ENCODE peak calls at places on chromosomes 6 and 20, in seven cellular contexts. S is neural progenitor cell, D is GM23338, N is hepatocyte, J is SK-N-SH, Z is MM.1S, T is HCT116. I is an unnamed sample.
A peak's percentile ranks its signal among the peaks of the same experiment; 100 is the strongest.

GRCh38 chr6:8481727-8482126 is 46.4 kb upstream of the SLC35B3 start:
- DNase-seq in S (peak; percentile 36), D (peak; percentile 83), N (no peak), J (no peak), Z (peak; percentile 46), T (no peak), I (peak; percentile 38)

GRCh38 chr6:138546733-138547185 is 47.5 kb upstream of the NHSL1 start:
- DNase-seq in S (no peak), D (no peak), N (peak; percentile 6), J (no peak), Z (no peak), T (no peak), I (peak; percentile 13)

GRCh38 chr6:135780326-135780725 is 71.2 kb upstream of the PDE7B start:
- DNase-seq in S (no peak), D (no peak), N (no peak), J (no peak), Z (no peak), T (no peak), I (no peak)

GRCh38 chr6:149473080-149474052 is 11.4 kb downstream of the ZC3H12D start:
- DNase-seq in S (peak; percentile 59), D (no peak), N (no peak), J (no peak), Z (no peak), T (no peak), I (no peak)

GRCh38 chr6:72422126-72422680 is 199.7 kb upstream of the KCNQ5 start:
- DNase-seq in S (no peak), D (no peak), N (no peak), J (no peak), Z (no peak), T (no peak), I (peak; percentile 33)

GRCh38 chr20:12053348-12053747 is 135.7 kb downstream of the BTBD3 start:
- DNase-seq in S (no peak), D (peak; percentile 12), N (no peak), J (no peak), Z (peak; percentile 84), T (no peak), I (peak; percentile 69)

GRCh38 chr6:8548979-8549378 is 113.6 kb upstream of the SLC35B3 start:
- DNase-seq in S (no peak), D (no peak), N (no peak), J (no peak), Z (no peak), T (no peak), I (no peak)

GRCh38 chr6:3023663-3024483 is 24.2 kb downstream of the NQO2 start:
- DNase-seq in S (peak; percentile 52), D (peak; percentile 94), N (peak; percentile 85), J (no peak), Z (peak; percentile 89), T (peak; percentile 73), I (peak; percentile 90)

GRCh38 chr6:53803081-53803860 is 8.5 kb downstream of the LRRC1 start:
- DNase-seq in S (no peak), D (no peak), N (no peak), J (no peak), Z (no peak), T (no peak), I (no peak)

GRCh38 chr6:111129003-111129402 is 41.7 kb downstream of the SLC16A10 start:
- DNase-seq in S (no peak), D (no peak), N (no peak), J (no peak), Z (no peak), T (no peak), I (no peak)

GRCh38 chr6:136103763-136104311 is 146.3 kb downstream of the MTFR2 start:
- DNase-seq in S (peak; percentile 42), D (peak; percentile 43), N (peak; percentile 17), J (peak; percentile 48), Z (no peak), T (no peak), I (no peak)

GRCh38 chr6:24431045-24431451 is 28.3 kb downstream of the MRS2 start:
- DNase-seq in S (peak; percentile 28), D (peak; percentile 72), N (peak; percentile 61), J (peak; percentile 66), Z (peak; percentile 43), T (peak; percentile 38), I (peak; percentile 74)

GRCh38 chr6:30841644-30842504 is 42.4 kb upstream of the DDR1 start:
- DNase-seq in S (no peak), D (no peak), N (peak; percentile 52), J (no peak), Z (no peak), T (no peak), I (no peak)

GRCh38 chr6:148771212-148771601 is 24.4 kb downstream of the UST start:
- DNase-seq in S (no peak), D (no peak), N (no peak), J (no peak), Z (no peak), T (no peak), I (no peak)

GRCh38 chr20:47392015-47392720 is 35.7 kb upstream of the ZMYND8 start:
- DNase-seq in S (no peak), D (peak; percentile 16), N (no peak), J (peak; percentile 23), Z (peak; percentile 36), T (peak; percentile 81), I (peak; percentile 99)

GRCh38 chr6:128519132-128519930 is 1.1 kb downstream of the PTPRK start:
- DNase-seq in S (peak; percentile 78), D (peak; percentile 79), N (peak; percentile 81), J (peak; percentile 17), Z (peak; percentile 76), T (no peak), I (peak; percentile 57)

GRCh38 chr6:126937426-126937825 is 181.0 kb upstream of the RSPO3 start:
- DNase-seq in S (no peak), D (no peak), N (no peak), J (no peak), Z (no peak), T (no peak), I (no peak)

GRCh38 chr6:14984454-14984853 is 261.4 kb upstream of the JARID2 start:
- DNase-seq in S (no peak), D (no peak), N (peak; percentile 76), J (no peak), Z (no peak), T (no peak), I (no peak)

GRCh38 chr6:155158044-155158843 is 105.6 kb upstream of the CLDN20 start:
- DNase-seq in S (no peak), D (no peak), N (no peak), J (no peak), Z (no peak), T (no peak), I (peak; percentile 73)

GRCh38 chr6:104623052-104623690 is 236.5 kb downstream of the HACE1 start:
- DNase-seq in S (peak; percentile 51), D (peak; percentile 80), N (no peak), J (no peak), Z (no peak), T (no peak), I (peak; percentile 64)

GRCh38 chr6:132259070-132259469 is 142.2 kb downstream of the MOXD1 start:
- DNase-seq in S (peak; percentile 30), D (peak; percentile 42), N (peak; percentile 19), J (no peak), Z (peak; percentile 43), T (no peak), I (peak; percentile 40)

GRCh38 chr6:44630125-44631028 is 242.9 kb downstream of the CDC5L start:
- DNase-seq in S (peak; percentile 86), D (peak; percentile 86), N (peak; percentile 76), J (peak; percentile 76), Z (peak; percentile 62), T (peak; percentile 42), I (peak; percentile 71)
- TF ChIP-seq CTCF in S (peak; percentile 78), D (peak; percentile 91), N (peak; percentile 72), J (peak; percentile 78), Z (peak; percentile 73), T (peak; percentile 64), I (peak; percentile 88)

GRCh38 chr6:150631283-150631981 is 31.7 kb downstream of the PLEKHG1 start:
- DNase-seq in S (no peak), D (no peak), N (no peak), J (no peak), Z (no peak), T (no peak), I (no peak)

GRCh38 chr6:150631982-150632642 is 32.4 kb downstream of the PLEKHG1 start:
- DNase-seq in S (no peak), D (no peak), N (no peak), J (no peak), Z (no peak), T (no peak), I (no peak)

GRCh38 chr6:150633466-150633795 is 33.7 kb downstream of the PLEKHG1 start:
- DNase-seq in S (no peak), D (no peak), N (no peak), J (no peak), Z (no peak), T (no peak), I (no peak)

GRCh38 chr6:150634641-150635292 is 35.1 kb downstream of the PLEKHG1 start:
- DNase-seq in S (no peak), D (peak; percentile 17), N (no peak), J (no peak), Z (no peak), T (no peak), I (no peak)

GRCh38 chr6:150632785-150633465 is 33.2 kb downstream of the PLEKHG1 start:
- DNase-seq in S (no peak), D (no peak), N (no peak), J (no peak), Z (peak; percentile 20), T (no peak), I (no peak)
- TF ChIP-seq EZH2phosphoT487 in S (no peak), D (no peak), N (no peak), J (no peak), Z (no peak), T (no peak), I (no peak)

GRCh38 chr6:141077355-141078333 is 1055.1 kb upstream of the GJE1 start:
- DNase-seq in S (peak; percentile 55), D (peak; percentile 86), N (peak; percentile 17), J (peak; percentile 15), Z (peak; percentile 85), T (peak; percentile 65), I (peak; percentile 47)
- TF ChIP-seq CTCF in S (peak; percentile 51), D (peak; percentile 68), N (peak; percentile 18), J (peak; percentile 48), Z (peak; percentile 69), T (peak; percentile 55), I (peak; percentile 51)

GRCh38 chr6:122831511-122831910 is 42.5 kb downstream of the SMPDL3A start:
- DNase-seq in S (no peak), D (no peak), N (no peak), J (no peak), Z (no peak), T (no peak), I (no peak)

GRCh38 chr6:122832515-122833228 is 43.6 kb downstream of the SMPDL3A start:
- DNase-seq in S (no peak), D (no peak), N (no peak), J (no peak), Z (no peak), T (no peak), I (peak; percentile 28)

GRCh38 chr6:122833229-122833556 is 44.1 kb downstream of the SMPDL3A start:
- DNase-seq in S (peak; percentile 80), D (peak; percentile 30), N (no peak), J (no peak), Z (no peak), T (no peak), I (no peak)

GRCh38 chr6:122825180-122825579 is 36.1 kb downstream of the SMPDL3A start:
- DNase-seq in S (no peak), D (peak; percentile 39), N (no peak), J (no peak), Z (no peak), T (no peak), I (no peak)

DNA sequence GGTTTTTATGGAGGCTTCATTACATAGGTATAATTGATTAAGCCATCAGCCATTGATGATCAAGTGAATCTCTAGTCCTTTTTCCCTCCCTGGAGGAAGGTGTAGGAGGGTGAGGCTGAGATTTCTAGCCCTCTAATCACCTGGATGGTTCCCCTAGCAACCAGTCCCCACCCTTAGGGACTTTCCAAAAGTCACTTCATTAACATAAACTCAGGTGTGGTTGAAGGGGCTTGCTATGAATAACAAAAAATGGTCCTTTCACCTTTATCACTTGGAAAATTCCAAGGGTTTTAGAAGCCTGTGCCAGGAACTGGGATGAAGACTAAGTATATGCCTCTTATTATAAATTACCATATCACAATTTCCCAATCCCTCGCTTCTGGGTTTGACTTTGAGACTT is 40.4 kb downstream of the SMPDL3A start:
- DNase-seq in S (no peak), D (peak; percentile 77), N (no peak), J (no peak), Z (no peak), T (no peak), I (no peak)
- TF ChIP-seq EZH2phosphoT487 in S (no peak), D (no peak), N (no peak), J (no peak), Z (no peak), T (no peak), I (no peak)